ENCODE peak calls at places on chromosomes 13 and 19, in six cellular contexts. K is fibroblast of lung, S is GM23338, O is upper lobe of right lung, Q is BJ, J is breast epithelium. A is an unnamed sample.

GRCh38 chr13:41700790-41701310 is 243.5 kb downstream of the RGCC start:
- DNase-seq in K (peak; percentile 72), S (no peak), O (no peak), Q (peak; percentile 78), J (no peak), A (peak; percentile 53)

GRCh38 chr19:53333071-53333465 is 481 bp upstream of the ZNF845 start:
- DNase-seq in K (peak; percentile 66), S (peak; percentile 82), O (peak; percentile 70), Q (no peak), J (no peak), A (no peak)

GRCh38 chr19:40599331-40600085 is 1.7 kb upstream of the LTBP4 start:
- DNase-seq in K (no peak), S (peak; percentile 51), O (no peak), Q (no peak), J (no peak), A (no peak)

GRCh38 chr13:99275093-99275469 is 16.9 kb upstream of the GPR18 start:
- DNase-seq in K (peak; percentile 92), S (no peak), O (no peak), Q (no peak), J (no peak), A (peak; percentile 37)

GRCh38 chr13:95087746-95088305 is 213.4 kb downstream of the ABCC4 start:
- DNase-seq in K (peak; percentile 81), S (no peak), O (no peak), Q (no peak), J (no peak), A (peak; percentile 73)

GRCh38 chr19:36668646-36669045 is 2.0 kb upstream of the ZNF461 start:
- DNase-seq in K (no peak), S (no peak), O (no peak), Q (no peak), J (no peak), A (no peak)

GRCh38 chr13:111272117-111272516 is 48.3 kb upstream of the TEX29 start:
- DNase-seq in K (no peak), S (no peak), O (no peak), Q (no peak), J (no peak), A (no peak)

GRCh38 chr13:44452418-44452817 is 78.8 kb downstream of the SERP2 start:
- DNase-seq in K (no peak), S (no peak), O (no peak), Q (no peak), J (no peak), A (no peak)

GRCh38 chr19:39160523-39160861 is 34.9 kb downstream of the PAK4 start:
- DNase-seq in K (peak; percentile 64), S (no peak), O (no peak), Q (no peak), J (peak; percentile 94), A (peak; percentile 74)

GRCh38 chr19:52778811-52779210 is 7.8 kb downstream of the ZNF600 start:
- DNase-seq in K (no peak), S (no peak), O (no peak), Q (no peak), J (no peak), A (no peak)

GRCh38 chr13:44365008-44365407 is 8.6 kb upstream of the SERP2 start:
- DNase-seq in K (peak; percentile 92), S (no peak), O (no peak), Q (no peak), J (no peak), A (no peak)

GRCh38 chr13:31982540-31982939 is 49.0 kb upstream of the FRY start:
- DNase-seq in K (peak; percentile 96), S (no peak), O (peak; percentile 84), Q (peak; percentile 81), J (peak; percentile 85), A (peak; percentile 98)

GRCh38 chr19:13887529-13887928 is 10.6 kb downstream of the NANOS3 start:
- DNase-seq in K (peak; percentile 36), S (no peak), O (no peak), Q (peak; percentile 19), J (no peak), A (peak; percentile 12)

GRCh38 chr13:98098511-98098910 is 44.4 kb upstream of the FARP1 start:
- DNase-seq in K (peak; percentile 60), S (no peak), O (no peak), Q (no peak), J (no peak), A (no peak)

GRCh38 chr19:41905273-41906002 is 22.5 kb downstream of the ARHGEF1 start:
- DNase-seq in K (no peak), S (no peak), O (no peak), Q (no peak), J (no peak), A (no peak)

GRCh38 chr19:18223860-18224524 is 2.2 kb downstream of the PDE4C start:
- DNase-seq in K (no peak), S (peak; percentile 93), O (peak; percentile 77), Q (no peak), J (no peak), A (no peak)

GRCh38 chr13:101453784-101454201 is 1.3 kb downstream of the ITGBL1 start:
- DNase-seq in K (no peak), S (peak; percentile 69), O (peak; percentile 73), Q (no peak), J (no peak), A (no peak)

GRCh38 chr19:38780443-38780842 is 7.1 kb upstream of the LGALS7 start:
- DNase-seq in K (no peak), S (no peak), O (no peak), Q (no peak), J (no peak), A (no peak)

GRCh38 chr19:28422791-28423650 is 789.9 kb downstream of the UQCRFS1 start:
- DNase-seq in K (no peak), S (peak; percentile 55), O (no peak), Q (no peak), J (no peak), A (no peak)

GRCh38 chr19:8194528-8195275 is 14.5 kb upstream of the CERS4 start:
- DNase-seq in K (no peak), S (no peak), O (no peak), Q (no peak), J (no peak), A (no peak)

GRCh38 chr19:55220525-55220924 is 8.0 kb downstream of the TMEM86B start:
- DNase-seq in K (no peak), S (peak; percentile 87), O (no peak), Q (no peak), J (no peak), A (no peak)

GRCh38 chr19:42140125-42140754 is 8.0 kb upstream of the POU2F2 start:
- DNase-seq in K (peak; percentile 66), S (peak; percentile 92), O (peak; percentile 74), Q (no peak), J (no peak), A (peak; percentile 74)

GRCh38 chr19:7738023-7738422 is 6.1 kb upstream of the CLEC4G start:
- DNase-seq in K (no peak), S (no peak), O (peak; percentile 21), Q (no peak), J (no peak), A (no peak)

GRCh38 chr19:31257025-31257424 is 92.2 kb downstream of the TSHZ3 start:
- DNase-seq in K (no peak), S (no peak), O (no peak), Q (no peak), J (no peak), A (no peak)

GRCh38 chr19:39908803-39909202 is 25.6 kb downstream of the FCGBP start:
- DNase-seq in K (no peak), S (no peak), O (no peak), Q (no peak), J (no peak), A (no peak)

DNA sequence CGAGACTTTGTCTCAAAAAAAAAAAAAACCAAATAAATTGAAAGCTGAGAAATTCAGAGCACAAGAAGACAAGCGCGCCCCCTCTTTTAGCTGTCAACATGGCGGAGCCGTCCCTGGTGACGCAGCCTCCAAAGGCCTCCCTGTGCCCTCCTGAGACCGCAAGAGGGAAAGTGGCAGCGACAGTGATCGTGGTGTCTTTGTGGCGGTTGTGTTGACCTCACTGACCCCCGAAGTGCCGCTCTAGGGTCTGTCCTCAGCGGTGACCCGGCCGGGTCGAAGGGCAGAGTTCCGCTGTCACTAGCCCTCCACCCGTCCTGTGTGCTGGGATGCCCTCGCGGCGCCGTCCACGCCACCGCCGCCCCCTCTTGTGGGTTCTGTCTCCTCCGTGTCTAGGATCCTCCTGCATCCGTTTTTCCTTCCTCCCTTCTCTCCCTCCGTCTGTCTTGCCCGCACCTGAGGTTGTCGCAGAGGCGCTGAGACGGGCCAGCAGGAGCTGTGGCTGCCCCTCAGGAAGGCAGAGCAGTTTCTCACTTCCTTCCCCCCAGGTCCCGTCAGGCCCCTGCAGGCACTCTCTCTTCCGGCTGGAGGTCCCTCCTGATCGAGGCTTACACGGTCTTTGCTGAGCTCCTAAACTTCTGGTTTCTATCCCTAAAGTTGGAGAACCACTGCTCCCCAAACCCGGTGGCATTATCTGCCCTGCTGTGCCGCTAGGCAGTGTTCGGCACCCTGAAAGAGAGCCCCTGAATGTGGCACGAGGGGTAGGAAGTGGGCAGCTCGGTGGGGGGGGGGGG is 7.2 kb downstream of the UHRF1 start:
- DNase-seq in K (no peak), S (no peak), O (no peak), Q (no peak), J (no peak), A (no peak)
- H3K4me3 ChIP-seq in K (no peak overlapping the region), S (no peak overlapping the region), O (peak overlapping the region; percentile 42), Q (no peak overlapping the region), J (peak overlapping the region; percentile 12), A (no peak overlapping the region)

DNA sequence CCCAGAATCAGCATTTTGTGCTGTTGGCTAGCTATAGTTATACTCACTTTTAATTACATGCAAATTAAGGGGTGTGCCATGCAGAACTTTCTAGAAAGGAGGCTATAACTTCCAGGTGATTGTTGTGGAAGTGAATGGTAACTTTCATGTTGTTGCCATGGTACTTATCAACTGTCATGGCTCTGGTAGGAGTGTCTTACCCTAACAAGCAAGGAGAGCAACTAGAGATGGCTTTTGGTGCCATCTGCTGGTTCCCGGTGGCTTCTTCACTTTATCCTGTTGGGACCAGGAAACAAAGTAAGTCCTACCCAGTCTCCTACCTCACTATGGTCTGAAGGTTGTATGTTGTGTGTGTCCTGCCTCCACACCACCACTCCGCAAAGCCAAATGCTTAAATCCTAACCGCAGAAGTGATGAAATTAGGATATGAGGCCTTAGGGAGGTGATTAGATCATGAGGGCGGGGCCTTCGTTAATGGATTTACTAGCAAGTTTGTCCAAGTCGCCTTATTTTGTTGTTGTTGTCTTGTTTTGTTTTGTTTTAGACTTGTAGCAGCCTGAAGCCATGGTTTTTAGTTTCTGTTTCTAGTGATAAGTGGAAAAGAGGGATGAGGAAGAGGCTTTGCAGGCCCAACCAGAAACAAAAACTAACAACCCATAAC is 22.6 kb downstream of the FBXL12 start:
- DNase-seq in K (peak; percentile 87), S (peak; percentile 95), O (peak; percentile 77), Q (peak; percentile 69), J (peak; percentile 79), A (peak; percentile 94)
- TF ChIP-seq CTCF in K (peak; percentile 91), S (peak; percentile 90), O (peak; percentile 81), Q (peak; percentile 80), J (peak; percentile 83), A (peak; percentile 80)

GRCh38 chr13:100306444-100306999 is 217.6 kb downstream of the PCCA start:
- DNase-seq in K (no peak), S (peak; percentile 21), O (no peak), Q (no peak), J (no peak), A (no peak)
- H3K4me3 ChIP-seq in K (no peak overlapping the region), S (no peak overlapping the region), O (no peak overlapping the region), Q (no peak overlapping the region), J (no peak overlapping the region), A (no peak overlapping the region)

DNA sequence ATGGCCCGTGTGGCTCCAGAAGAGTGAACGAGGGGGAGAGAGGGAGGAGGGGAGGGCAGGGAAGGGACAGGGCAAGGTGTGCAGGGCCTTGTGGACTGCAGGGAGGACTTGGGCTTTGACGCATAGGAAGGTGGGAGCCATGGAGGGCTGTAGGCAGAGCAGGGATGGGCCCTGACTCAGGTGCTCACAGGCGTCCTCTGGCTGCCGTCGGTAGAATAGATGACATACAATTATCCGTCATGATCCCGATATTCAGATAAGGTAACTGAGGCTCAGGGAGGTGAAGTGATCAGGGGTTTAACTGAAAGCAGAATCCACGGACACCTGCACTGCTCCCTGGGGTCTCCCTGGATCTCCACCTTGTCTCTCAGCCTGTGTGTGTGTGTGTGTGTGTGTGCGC is 3.4 kb downstream of the C3 start:
- DNase-seq in K (no peak), S (no peak), O (no peak), Q (no peak), J (no peak), A (no peak)
- TF ChIP-seq CTCF in K (no peak), S (peak; percentile 46), O (no peak), Q (no peak), J (no peak), A (no peak)